ENCODE peak calls at places on chromosomes 1 and 21, in nine cellular contexts. Q, H, U, X, W, K, C, R and S are unnamed samples.

GRCh38 chr21:14259669-14260458 is 43.9 kb downstream of the RBM11 start:
- DNase-seq in R (no peak), K (no peak), C (no peak), Q (no peak), W (peak; percentile 54), X (no peak), H (no peak), U (no peak), S (no peak)

GRCh38 chr1:217011097-217011496 is 287.9 kb upstream of the ESRRG start:
- DNase-seq in C (no peak), X (no peak), U (no peak), W (no peak), R (no peak), H (no peak), Q (no peak), K (no peak), S (no peak)

GRCh38 chr1:150869683-150870082 is 6.7 kb downstream of the ARNT start:
- DNase-seq in H (no peak), W (no peak), U (no peak), Q (no peak), X (no peak), R (no peak), C (no peak), K (no peak), S (no peak)

GRCh38 chr1:230112131-230112701 is 45.2 kb downstream of the GALNT2 start:
- DNase-seq in R (no peak), H (no peak), Q (peak; percentile 36), X (no peak), K (no peak), C (no peak), W (no peak), U (no peak), S (peak; percentile 69)

GRCh38 chr1:115179397-115179835 is 90.1 kb upstream of the TSPAN2 start:
- DNase-seq in W (peak; percentile 94), Q (no peak), C (no peak), X (no peak), K (no peak), U (peak; percentile 72), R (no peak), H (no peak), S (no peak)

GRCh38 chr1:222097646-222098045 is 355.8 kb upstream of the DUSP10 start:
- DNase-seq in Q (no peak), H (no peak), U (no peak), X (no peak), C (no peak), W (no peak), R (no peak), K (no peak), S (no peak)

GRCh38 chr1:33712176-33712575 is 151.7 kb upstream of the HMGB4 start:
- DNase-seq in U (no peak), R (no peak), H (no peak), Q (no peak), X (no peak), K (no peak), C (no peak), W (no peak), S (no peak)

GRCh38 chr1:223720987-223721591 is 8.8 kb downstream of the CAPN2 start:
- DNase-seq in K (no peak), Q (no peak), C (no peak), R (no peak), W (peak; percentile 70), U (no peak), H (no peak), X (no peak), S (no peak)

GRCh38 chr1:226320930-226321329 is 12.0 kb upstream of the LIN9 start:
- DNase-seq in K (no peak), R (no peak), C (no peak), U (no peak), X (no peak), Q (no peak), W (no peak), H (no peak), S (no peak)

GRCh38 chr1:97364086-97364485 is 556.7 kb downstream of the DPYD start:
- DNase-seq in X (no peak), H (no peak), Q (no peak), C (no peak), U (no peak), W (peak; percentile 67), R (no peak), K (no peak), S (no peak)

GRCh38 chr1:162003825-162004205 is 19.9 kb downstream of the OLFML2B start:
- DNase-seq in U (no peak), C (no peak), K (no peak), W (peak; percentile 81), H (no peak), Q (no peak), X (no peak), R (no peak), S (no peak)

GRCh38 chr1:21324368-21325137 is 34.3 kb upstream of the ECE1 start:
- DNase-seq in C (no peak), X (peak; percentile 55), K (peak; percentile 49), H (no peak), Q (no peak), U (peak; percentile 77), R (peak; percentile 52), W (peak; percentile 90), S (no peak)

GRCh38 chr1:155083865-155084721 is 5.5 kb downstream of the EFNA3 start:
- DNase-seq in R (no peak), C (no peak), K (no peak), U (no peak), Q (peak; percentile 41), W (peak; percentile 13), X (no peak), H (no peak), S (no peak)

GRCh38 chr1:218499021-218499691 is 154.0 kb downstream of the TGFB2 start:
- DNase-seq in U (no peak), X (no peak), C (no peak), R (no peak), H (no peak), Q (no peak), K (no peak), W (peak; percentile 55), S (no peak)

GRCh38 chr1:236066828-236067386 is 2.0 kb upstream of the NID1 start:
- DNase-seq in H (no peak), W (peak; percentile 30), K (peak; percentile 43), U (peak; percentile 38), R (peak; percentile 53), C (no peak), Q (no peak), X (peak; percentile 40), S (no peak)

GRCh38 chr1:5165747-5166146 is 511.3 kb downstream of the AJAP1 start:
- DNase-seq in X (no peak), K (no peak), C (no peak), W (no peak), H (no peak), Q (no peak), R (no peak), U (no peak), S (no peak)

GRCh38 chr1:172952541-172952940 is 98.2 kb downstream of the TNFSF18 start:
- DNase-seq in K (no peak), R (no peak), C (no peak), W (no peak), H (no peak), U (no peak), Q (no peak), X (no peak), S (no peak)

GRCh38 chr1:84345220-84345619 is 43.7 kb downstream of the SAMD13 start:
- DNase-seq in W (no peak), R (no peak), K (no peak), X (no peak), C (no peak), U (no peak), H (no peak), Q (no peak), S (no peak)

GRCh38 chr1:244199883-244200282 is 148.8 kb downstream of the ZBTB18 start:
- DNase-seq in H (no peak), Q (no peak), X (no peak), R (no peak), C (no peak), K (no peak), W (no peak), U (no peak), S (no peak)

GRCh38 chr1:119146466-119146865 is 6.0 kb upstream of the WARS2 start:
- DNase-seq in W (no peak), U (no peak), X (no peak), C (no peak), Q (no peak), K (no peak), H (no peak), R (no peak), S (no peak)

GRCh38 chr1:154495496-154496273 is 6.3 kb upstream of the TDRD10 start:
- DNase-seq in U (no peak), H (no peak), K (no peak), Q (no peak), W (no peak), C (no peak), R (no peak), X (no peak), S (no peak)

GRCh38 chr1:236085545-236086159 is 20.8 kb upstream of the NID1 start:
- DNase-seq in R (no peak), C (no peak), K (no peak), Q (no peak), W (no peak), U (no peak), H (no peak), X (no peak), S (no peak)

GRCh38 chr1:244839656-244840055 is 4.2 kb downstream of the COX20 start:
- DNase-seq in C (no peak), U (no peak), H (no peak), Q (no peak), K (no peak), W (peak; percentile 6), X (no peak), R (no peak), S (no peak)

GRCh38 chr1:60639287-60639686 is 443.1 kb upstream of the NFIA start:
- DNase-seq in C (no peak), H (no peak), R (no peak), X (no peak), K (no peak), W (no peak), Q (no peak), U (no peak), S (no peak)

GRCh38 chr1:64675718-64676345 is 69.0 kb upstream of the RAVER2 start:
- DNase-seq in K (no peak), H (no peak), Q (no peak), W (peak; percentile 54), X (no peak), U (no peak), R (no peak), C (no peak), S (no peak)

GRCh38 chr1:116915182-116915611 is 5.5 kb downstream of the PTGFRN start:
- DNase-seq in R (no peak), W (no peak), Q (no peak), C (no peak), X (no peak), U (no peak), K (no peak), H (no peak), S (no peak)

GRCh38 chr1:239418683-239419082 is 32.3 kb downstream of the CHRM3 start:
- DNase-seq in C (no peak), K (no peak), X (no peak), R (no peak), Q (no peak), U (no peak), W (no peak), H (no peak), S (no peak)

GRCh38 chr1:201594575-201595245 is 55.8 kb downstream of the NAV1 start:
- DNase-seq in K (no peak), Q (no peak), C (peak; percentile 81), R (no peak), H (no peak), W (peak; percentile 40), X (no peak), U (no peak), S (no peak)

GRCh38 chr21:42677339-42678117 is 24.1 kb downstream of the PDE9A start:
- DNase-seq in U (no peak), R (no peak), K (no peak), C (no peak), Q (no peak), W (no peak), H (no peak), X (no peak), S (no peak)

GRCh38 chr1:235808226-235808625 is 58.5 kb downstream of the LYST start:
- DNase-seq in Q (no peak), K (no peak), X (no peak), H (no peak), C (no peak), U (no peak), W (no peak), R (no peak), S (peak; percentile 13)

GRCh38 chr1:34988581-34988980 is 3.4 kb upstream of the TMEM35B start:
- DNase-seq in R (no peak), X (no peak), C (no peak), K (no peak), H (no peak), U (no peak), Q (no peak), W (no peak), S (no peak)